ENCODE peak calls at places on chromosomes 12 and 14, in five cellular contexts. One of them, this sample, is unnamed.
A peak's percentile ranks its signal among the peaks of the same experiment; 100 is the strongest.

GRCh38 chr12:110699591-110700445 is 10.9 kb upstream of the HVCN1 start:
- DNase-seq in pancreas: no peak
- DNase-seq in M059J: no peak
- DNase-seq in EL: no peak
- DNase-seq in GM06990: no peak
- DNase-seq in this sample: no peak

GRCh38 chr14:95327558-95328374 is 8.1 kb upstream of the CLMN start:
- DNase-seq in GM06990: peak; percentile 87
- DNase-seq in pancreas: no peak
- DNase-seq in EL: no peak
- DNase-seq in M059J: no peak
- DNase-seq in this sample: no peak

GRCh38 chr12:59182191-59182590 is 261.9 kb upstream of the LRIG3 start:
- DNase-seq in M059J: peak; percentile 14
- DNase-seq in EL: no peak
- DNase-seq in pancreas: no peak
- DNase-seq in GM06990: no peak
- DNase-seq in this sample: no peak

GRCh38 chr12:48334807-48335206 is 15.9 kb downstream of the ZNF641 start:
- DNase-seq in GM06990: no peak
- DNase-seq in pancreas: no peak
- DNase-seq in EL: no peak
- DNase-seq in M059J: no peak
- DNase-seq in this sample: peak; percentile 5

GRCh38 chr12:3225796-3226180 is 148.6 kb downstream of the TSPAN9 start:
- DNase-seq in M059J: peak; percentile 26
- DNase-seq in GM06990: no peak
- DNase-seq in EL: peak; percentile 18
- DNase-seq in pancreas: no peak
- DNase-seq in this sample: no peak

GRCh38 chr12:80441921-80442320 is 2.1 kb upstream of the PTPRQ start:
- DNase-seq in GM06990: no peak
- DNase-seq in pancreas: no peak
- DNase-seq in M059J: peak; percentile 77
- DNase-seq in EL: peak; percentile 81
- DNase-seq in this sample: no peak

GRCh38 chr12:80187660-80188090 is 88.3 kb downstream of the OTOGL start:
- DNase-seq in EL: peak; percentile 73
- DNase-seq in M059J: peak; percentile 93
- DNase-seq in pancreas: no peak
- DNase-seq in GM06990: no peak
- DNase-seq in this sample: no peak

GRCh38 chr12:57461326-57461903 is 1.8 kb downstream of the GLI1 start:
- DNase-seq in GM06990: no peak
- DNase-seq in M059J: peak; percentile 43
- DNase-seq in pancreas: no peak
- DNase-seq in EL: peak; percentile 73
- DNase-seq in this sample: peak; percentile 38

GRCh38 chr12:105444050-105444808 is 113.7 kb downstream of the C12orf75 start:
- DNase-seq in EL: peak; percentile 22
- DNase-seq in M059J: peak; percentile 55
- DNase-seq in pancreas: no peak
- DNase-seq in GM06990: no peak
- DNase-seq in this sample: peak; percentile 69

GRCh38 chr14:104322531-104323466 is 184.4 kb downstream of the KIF26A start:
- DNase-seq in EL: no peak
- DNase-seq in pancreas: no peak
- DNase-seq in M059J: peak; percentile 6
- DNase-seq in GM06990: no peak
- DNase-seq in this sample: no peak

GRCh38 chr12:59615392-59616165 is 19.8 kb downstream of the SLC16A7 start:
- DNase-seq in GM06990: no peak
- DNase-seq in pancreas: peak; percentile 23
- DNase-seq in EL: no peak
- DNase-seq in M059J: no peak
- DNase-seq in this sample: no peak

GRCh38 chr12:81888341-81888740 is 129.2 kb upstream of the PPFIA2 start:
- DNase-seq in EL: no peak
- DNase-seq in pancreas: no peak
- DNase-seq in M059J: peak; percentile 27
- DNase-seq in GM06990: no peak
- DNase-seq in this sample: no peak

GRCh38 chr12:78680596-78680995 is 184.0 kb upstream of the SYT1 start:
- DNase-seq in GM06990: no peak
- DNase-seq in M059J: no peak
- DNase-seq in pancreas: no peak
- DNase-seq in EL: no peak
- DNase-seq in this sample: no peak

GRCh38 chr12:105357162-105357691 is 26.7 kb downstream of the C12orf75 start:
- DNase-seq in EL: peak; percentile 61
- DNase-seq in GM06990: peak; percentile 53
- DNase-seq in M059J: peak; percentile 92
- DNase-seq in pancreas: no peak
- DNase-seq in this sample: peak; percentile 29

GRCh38 chr12:132026796-132027500 is 77.2 kb downstream of the EP400 start:
- DNase-seq in EL: no peak
- DNase-seq in GM06990: no peak
- DNase-seq in M059J: no peak
- DNase-seq in pancreas: no peak
- DNase-seq in this sample: peak; percentile 38

GRCh38 chr12:92989715-92990484 is 60.8 kb upstream of the EEA1 start:
- DNase-seq in pancreas: no peak
- DNase-seq in GM06990: peak; percentile 66
- DNase-seq in M059J: no peak
- DNase-seq in EL: no peak
- DNase-seq in this sample: no peak

GRCh38 chr14:70735043-70735442 is 74.3 kb downstream of the MAP3K9 start:
- DNase-seq in GM06990: no peak
- DNase-seq in pancreas: no peak
- DNase-seq in EL: peak; percentile 20
- DNase-seq in M059J: no peak
- DNase-seq in this sample: no peak

GRCh38 chr14:58536975-58537374 is 100.8 kb upstream of the DACT1 start:
- DNase-seq in GM06990: no peak
- DNase-seq in EL: no peak
- DNase-seq in M059J: no peak
- DNase-seq in pancreas: no peak
- DNase-seq in this sample: no peak

GRCh38 chr12:131102991-131103609 is 149.4 kb downstream of the ADGRD1 start:
- DNase-seq in EL: no peak
- DNase-seq in pancreas: no peak
- DNase-seq in GM06990: no peak
- DNase-seq in M059J: no peak
- DNase-seq in this sample: no peak

GRCh38 chr14:88791629-88792571 is 853 bp downstream of the EML5 start:
- DNase-seq in GM06990: no peak
- DNase-seq in M059J: peak; percentile 22
- DNase-seq in pancreas: peak; percentile 28
- DNase-seq in EL: peak; percentile 20
- DNase-seq in this sample: no peak

GRCh38 chr14:55136868-55137785 is 8.1 kb downstream of the LGALS3 start:
- DNase-seq in GM06990: no peak
- DNase-seq in EL: peak; percentile 60
- DNase-seq in pancreas: peak; percentile 41
- DNase-seq in M059J: no peak
- DNase-seq in this sample: no peak

GRCh38 chr12:85273411-85274075 is 6.5 kb upstream of the ALX1 start:
- DNase-seq in M059J: no peak
- DNase-seq in GM06990: no peak
- DNase-seq in pancreas: no peak
- DNase-seq in EL: no peak
- DNase-seq in this sample: no peak

GRCh38 chr14:32020882-32021281 is 56.2 kb upstream of the ARHGAP5 start:
- DNase-seq in pancreas: no peak
- DNase-seq in M059J: no peak
- DNase-seq in GM06990: no peak
- DNase-seq in EL: no peak
- DNase-seq in this sample: no peak

GRCh38 chr14:71403673-71404072 is 496.4 kb downstream of the PCNX1 start:
- DNase-seq in EL: peak; percentile 22
- DNase-seq in GM06990: peak; percentile 41
- DNase-seq in pancreas: no peak
- DNase-seq in M059J: peak; percentile 28
- DNase-seq in this sample: peak; percentile 23

GRCh38 chr14:36857136-36857535 is 195.5 kb downstream of the PAX9 start:
- DNase-seq in EL: no peak
- DNase-seq in GM06990: no peak
- DNase-seq in M059J: no peak
- DNase-seq in pancreas: no peak
- DNase-seq in this sample: no peak

GRCh38 chr12:132566551-132567131 is 43.7 kb downstream of the LRCOL1 start:
- DNase-seq in pancreas: no peak
- DNase-seq in EL: no peak
- DNase-seq in GM06990: no peak
- DNase-seq in M059J: no peak
- DNase-seq in this sample: no peak

GRCh38 chr12:121209221-121209620 is 708 bp upstream of the P2RX4 start:
- DNase-seq in EL: no peak
- DNase-seq in M059J: no peak
- DNase-seq in pancreas: no peak
- DNase-seq in GM06990: no peak
- DNase-seq in this sample: no peak

GRCh38 chr12:57276935-57277563 is 26.1 kb upstream of the STAC3 start:
- DNase-seq in pancreas: peak; percentile 40
- DNase-seq in M059J: peak; percentile 11
- DNase-seq in GM06990: no peak
- DNase-seq in EL: peak; percentile 31
- DNase-seq in this sample: no peak

GRCh38 chr12:6854036-6854435 is 2.1 kb downstream of the USP5 start:
- DNase-seq in EL: no peak
- DNase-seq in M059J: no peak
- DNase-seq in pancreas: no peak
- DNase-seq in GM06990: no peak
- DNase-seq in this sample: no peak

GRCh38 chr14:100106661-100107112 is 41.5 kb downstream of the EVL start:
- DNase-seq in EL: no peak
- DNase-seq in GM06990: no peak
- DNase-seq in pancreas: no peak
- DNase-seq in M059J: no peak
- DNase-seq in this sample: no peak